ENCODE peak calls at places on chromosomes 5 and 9, in eight cellular contexts. E is Caco-2, D is mesothelial cell of epicardium, B is dorsolateral prefrontal cortex, X is endothelial cell, A is bronchial epithelial cell, Q is thyroid gland, H is Calu3. R is an unnamed sample.

GRCh38 chr5:174457141-174457678 is 267.2 kb upstream of the MSX2 start:
- DNase-seq in E (no peak), D (no peak), B (no peak), X (no peak), A (no peak), Q (no peak), H (no peak), R (no peak)

GRCh38 chr9:82613516-82613915 is 449.4 kb downstream of the RASEF start:
- DNase-seq in E (no peak), D (no peak), B (no peak), X (no peak), A (no peak), Q (no peak), H (no peak), R (no peak)

GRCh38 chr5:96388186-96388585 is 44.9 kb downstream of the PCSK1 start:
- DNase-seq in E (no peak), D (no peak), B (no peak), X (no peak), A (no peak), Q (no peak), H (no peak), R (no peak)

GRCh38 chr5:124022966-124023365 is 511.0 kb downstream of the CSNK1G3 start:
- DNase-seq in E (no peak), D (no peak), B (no peak), X (no peak), A (no peak), Q (no peak), H (no peak), R (no peak)

GRCh38 chr9:88905506-88905905 is 85.8 kb upstream of the S1PR3 start:
- DNase-seq in E (no peak), D (no peak), B (no peak), X (no peak), A (no peak), Q (no peak), H (no peak), R (no peak)

GRCh38 chr9:35907732-35908483 is 1.4 kb upstream of the SPAAR start:
- DNase-seq in E (no peak), D (no peak), B (no peak), X (peak; percentile 77), A (peak; percentile 87), Q (peak; percentile 73), H (peak; percentile 52), R (no peak)

GRCh38 chr5:108415726-108416125 is 33.8 kb upstream of the FBXL17 start:
- DNase-seq in E (no peak), D (no peak), B (no peak), X (no peak), A (peak; percentile 42), Q (no peak), H (no peak), R (no peak)

GRCh38 chr9:38067611-38067891 is 1.5 kb downstream of the SHB start:
- DNase-seq in E (peak; percentile 33), D (no peak), B (no peak), X (peak; percentile 17), A (no peak), Q (peak; percentile 53), H (no peak), R (no peak)

GRCh38 chr9:98523231-98523901 is 185.4 kb downstream of the GABBR2 start:
- DNase-seq in E (peak; percentile 42), D (no peak), B (no peak), X (no peak), A (peak; percentile 50), Q (peak; percentile 16), H (peak; percentile 6), R (peak; percentile 45)

GRCh38 chr9:129415031-129415953 is 205.6 kb downstream of the C9orf50 start:
- DNase-seq in E (no peak), D (no peak), B (no peak), X (no peak), A (no peak), Q (no peak), H (no peak), R (no peak)

GRCh38 chr5:126746290-126746689 is 30.6 kb upstream of the LMNB1 start:
- DNase-seq in E (no peak), D (no peak), B (no peak), X (no peak), A (no peak), Q (no peak), H (no peak), R (no peak)

GRCh38 chr5:39498247-39498952 is 73.6 kb upstream of the DAB2 start:
- DNase-seq in E (no peak), D (no peak), B (no peak), X (no peak), A (peak; percentile 24), Q (no peak), H (no peak), R (no peak)

GRCh38 chr5:9094582-9094981 is 451.3 kb downstream of the SEMA5A start:
- DNase-seq in E (no peak), D (no peak), B (no peak), X (no peak), A (no peak), Q (no peak), H (no peak), R (no peak)

GRCh38 chr5:9098990-9099389 is 446.9 kb downstream of the SEMA5A start:
- DNase-seq in E (no peak), D (no peak), B (no peak), X (no peak), A (no peak), Q (no peak), H (no peak), R (no peak)

GRCh38 chr5:9104576-9105339 is 441.1 kb downstream of the SEMA5A start:
- DNase-seq in E (no peak), D (no peak), B (no peak), X (no peak), A (no peak), Q (no peak), H (no peak), R (no peak)

DNA sequence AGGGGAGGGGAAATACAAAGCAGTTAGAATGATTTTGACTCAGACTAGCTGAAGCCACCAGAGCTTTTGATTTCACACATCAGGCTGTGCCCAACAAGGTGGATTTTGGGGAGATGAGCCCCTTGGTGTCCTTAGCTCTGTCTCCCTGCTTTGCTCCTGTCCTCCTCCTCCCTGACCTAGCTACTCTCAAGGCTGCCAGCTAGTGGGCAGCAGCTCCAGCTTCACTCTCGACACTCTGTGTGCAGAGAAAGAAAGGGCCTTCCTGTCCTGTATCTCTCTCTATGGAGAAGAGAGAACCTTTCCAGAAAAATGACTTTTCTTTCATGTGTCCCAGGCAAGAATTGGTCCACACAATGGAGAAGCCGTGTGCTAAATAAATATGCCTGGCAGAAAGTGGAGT is 446.2 kb downstream of the SEMA5A start:
- DNase-seq in E (no peak), D (no peak), B (no peak), X (no peak), A (no peak), Q (no peak), H (no peak), R (no peak)
- TF ChIP-seq CTCF in E (peak; percentile 34), D (no peak), B (no peak), X (no peak), A (no peak), Q (no peak), H (no peak), R (no peak)

DNA sequence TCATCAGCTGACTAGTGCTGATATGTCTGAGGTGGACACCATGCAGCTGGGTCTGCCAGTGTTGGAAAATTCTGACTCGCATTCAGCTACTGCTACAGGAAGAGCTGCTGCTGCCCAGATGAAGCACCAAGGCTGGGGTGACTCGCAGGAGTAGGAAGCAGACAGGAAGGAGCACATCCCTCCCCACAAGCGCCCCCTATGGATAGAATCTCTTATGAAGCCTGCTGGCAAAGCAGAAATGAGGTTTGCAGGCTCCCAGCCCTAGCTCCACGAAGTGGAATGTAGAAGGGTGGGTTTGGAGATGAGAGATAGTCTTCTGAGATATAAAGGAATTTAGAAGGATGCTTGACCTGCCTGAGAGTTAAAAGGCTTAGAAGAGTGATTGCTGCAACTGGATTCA is 443.0 kb downstream of the ACTL7B start:
- DNase-seq in E (peak; percentile 36), D (no peak), B (no peak), X (peak; percentile 31), A (peak; percentile 32), Q (no peak), H (peak; percentile 5), R (no peak)
- TF ChIP-seq CTCF in E (no peak), D (no peak), B (no peak), X (no peak), A (no peak), Q (no peak), H (no peak), R (no peak)

GRCh38 chr9:110152704-110153374 is 55.1 kb downstream of the C9orf152 start:
- DNase-seq in E (peak; percentile 68), D (no peak), B (no peak), X (peak; percentile 61), A (peak; percentile 61), Q (no peak), H (peak; percentile 28), R (no peak)
- TF ChIP-seq CTCF in E (peak; percentile 75), D (peak; percentile 66), B (peak; percentile 81), X (peak; percentile 76), A (peak; percentile 75), Q (peak; percentile 88), H (peak; percentile 51), R (peak; percentile 64)

DNA sequence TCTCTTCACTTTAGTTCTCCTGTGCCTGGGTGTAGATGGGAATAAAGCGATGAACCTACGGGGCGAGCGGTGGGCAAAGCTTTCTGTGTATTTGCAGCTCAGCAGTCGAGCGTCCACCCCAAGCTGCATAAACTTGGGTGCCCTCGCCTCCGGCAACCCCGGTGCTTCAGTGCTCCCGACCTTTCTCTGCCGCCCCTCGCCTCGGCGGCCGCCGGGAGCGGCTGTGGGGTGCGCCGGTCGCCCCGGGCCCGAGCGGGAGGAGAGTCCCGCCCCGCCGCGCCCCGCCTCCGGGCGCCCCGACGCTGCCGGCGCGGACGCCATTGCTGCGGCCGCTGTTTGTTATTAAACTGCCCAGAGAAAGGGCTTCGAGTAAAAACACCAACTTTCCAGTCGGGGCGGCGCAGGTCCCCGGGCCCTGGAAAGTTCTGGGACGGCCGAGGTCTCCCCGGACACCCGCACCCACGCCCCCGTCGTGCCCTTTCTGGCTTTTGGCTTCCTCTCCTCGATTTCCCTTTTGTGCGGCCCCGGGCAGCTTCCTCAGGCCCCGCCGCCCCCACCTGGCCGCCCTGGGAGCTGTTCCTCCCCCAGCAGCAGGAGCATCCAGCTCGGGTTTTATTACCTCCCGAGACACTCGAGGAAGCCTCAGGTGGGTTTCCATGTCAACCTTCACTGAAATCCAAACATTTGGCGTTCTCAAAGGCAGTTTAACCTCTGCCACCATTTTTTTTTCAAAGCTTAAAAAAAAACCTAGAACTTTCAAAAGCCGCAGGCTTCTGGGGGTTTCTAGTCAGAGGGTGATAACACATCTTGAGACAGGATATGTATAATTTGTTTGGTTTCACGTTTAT is 334.3 kb downstream of the CWC27 start:
- DNase-seq in E (peak; percentile 79), D (no peak), B (no peak), X (peak; percentile 40), A (peak; percentile 39), Q (peak; percentile 76), H (peak; percentile 71), R (no peak)
- TF ChIP-seq CTCF in E (peak; percentile 43), D (no peak), B (peak; percentile 48), X (no peak), A (peak; percentile 31), Q (no peak), H (peak; percentile 29), R (peak; percentile 48)

DNA sequence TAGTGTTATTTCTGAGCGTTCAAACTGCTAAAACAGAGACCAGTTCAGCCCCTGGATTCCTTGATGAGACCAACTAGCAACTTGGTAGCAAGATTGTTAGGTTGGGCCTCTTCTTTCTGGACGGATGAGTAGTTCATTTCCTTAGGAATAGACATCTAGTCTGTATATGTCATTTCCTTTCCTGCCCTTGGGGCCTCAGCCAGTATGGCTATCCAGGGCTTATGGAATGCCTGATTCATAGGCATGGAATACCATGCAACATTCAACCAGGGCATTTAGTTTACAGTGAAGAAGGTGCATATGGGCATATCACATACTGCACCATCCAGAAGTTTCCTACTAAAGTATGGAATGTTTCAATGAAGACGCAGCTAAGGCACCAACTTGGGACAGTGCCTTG is 14.6 kb upstream of the LPAR1 start:
- DNase-seq in E (no peak), D (no peak), B (no peak), X (no peak), A (peak; percentile 82), Q (no peak), H (no peak), R (no peak)
- TF ChIP-seq CTCF in E (no peak), D (no peak), B (no peak), X (no peak), A (no peak), Q (no peak), H (no peak), R (no peak)